ENCODE peak calls at places on chromosomes 3 and 15, in seven cellular contexts. F, E, N, G, X, K and C are unnamed samples.

GRCh38 chr3:178001670-178002101 is 534.5 kb upstream of the KCNMB2 start:
- DNase-seq in F (peak; percentile 24), E (no peak), N (no peak), G (no peak), X (no peak), K (no peak), C (no peak)

GRCh38 chr3:141000691-141001090 is 50.5 kb upstream of the SPSB4 start:
- DNase-seq in F (no peak), E (no peak), N (no peak), G (no peak), X (no peak), K (no peak), C (no peak)

GRCh38 chr15:66800584-66801235 is 98.7 kb downstream of the SMAD6 start:
- DNase-seq in F (no peak), E (peak; percentile 64), N (peak; percentile 6), G (no peak), X (no peak), K (no peak), C (no peak)

GRCh38 chr3:103767635-103768034 is 1332.8 kb downstream of the ZPLD1 start:
- DNase-seq in F (no peak), E (no peak), N (no peak), G (no peak), X (no peak), K (no peak), C (no peak)

GRCh38 chr3:104612218-104612617 is 754.5 kb upstream of the ALCAM start:
- DNase-seq in F (no peak), E (no peak), N (no peak), G (no peak), X (no peak), K (no peak), C (no peak)

GRCh38 chr3:134677196-134677986 is 26.6 kb upstream of the KY start:
- DNase-seq in F (no peak), E (peak; percentile 37), N (peak; percentile 55), G (no peak), X (no peak), K (peak; percentile 35), C (no peak)

GRCh38 chr3:152497457-152497856 is 228.7 kb downstream of the MBNL1 start:
- DNase-seq in F (no peak), E (no peak), N (no peak), G (no peak), X (no peak), K (no peak), C (no peak)

GRCh38 chr3:123449092-123449985 is 449 bp upstream of the ADCY5 start:
- DNase-seq in F (peak; percentile 80), E (peak; percentile 11), N (peak; percentile 40), G (no peak), X (no peak), K (no peak), C (peak; percentile 63)